ENCODE peak calls at places on chromosome 20, in ten cellular contexts. J is stimulated activated CD8-positive, alpha-beta memory T cell treated with anti-CD3 and anti-CD28 coated beads, Interleukin-2, amount 100 ng/mL, for 1 hour; Q is effector memory CD4-positive, alpha-beta T cell; F is NCI-H446; B is fibroblast of the conjunctiva; D is left kidney; I is T follicular helper cell; P is AG04450; K is GM13976; H is DMS153. V is an unnamed sample.

GRCh38 chr20:35237486-35237885 is 11.0 kb downstream of the MMP24 start:
- DNase-seq in D (no peak), F (no peak), Q (no peak), I (no peak), B (no peak), J (no peak), K (no peak), H (no peak), P (no peak), V (no peak)

GRCh38 chr20:57702521-57702920 is 7.3 kb downstream of the PMEPA1 start:
- DNase-seq in P (no peak), I (no peak), H (no peak), D (no peak), B (no peak), J (no peak), Q (no peak), F (no peak), K (no peak), V (no peak)

GRCh38 chr20:37201827-37202162 is 22.4 kb upstream of the MROH8 start:
- DNase-seq in J (no peak), B (no peak), I (no peak), K (no peak), F (no peak), P (no peak), D (no peak), H (no peak), Q (no peak), V (no peak)

GRCh38 chr20:35502352-35502751 is 27.1 kb downstream of the C20orf173 start:
- DNase-seq in D (no peak), K (peak), H (no peak), B (no peak), J (no peak), P (no peak), Q (no peak), I (no peak), F (no peak), V (no peak)

GRCh38 chr20:32332614-32333013 is 25.5 kb upstream of the ASXL1 start:
- DNase-seq in D (no peak), B (no peak), K (no peak), I (no peak), P (no peak), Q (no peak), F (no peak), H (no peak), J (no peak), V (no peak)

GRCh38 chr20:39849664-39850063 is 839.4 kb downstream of the MAFB start:
- DNase-seq in B (peak), K (no peak), H (peak), P (peak), J (no peak), Q (no peak), D (peak), I (no peak), F (peak), V (no peak)

GRCh38 chr20:20463933-20464374 is 96.0 kb downstream of the INSM1 start:
- DNase-seq in D (peak), K (no peak), J (no peak), B (no peak), I (no peak), P (no peak), Q (no peak), F (peak), H (peak), V (no peak)

GRCh38 chr20:58256842-58257241 is 28.4 kb upstream of the ANKRD60 start:
- DNase-seq in H (no peak), B (no peak), D (no peak), Q (no peak), P (no peak), K (no peak), J (no peak), F (no peak), I (no peak), V (no peak)

GRCh38 chr20:37492096-37492625 is 28.9 kb upstream of the NNAT start:
- DNase-seq in B (no peak), I (no peak), K (no peak), D (no peak), F (no peak), Q (no peak), H (no peak), J (no peak), P (no peak), V (no peak)

GRCh38 chr20:19070681-19071441 is 141.6 kb upstream of the SLC24A3 start:
- DNase-seq in P (no peak), J (no peak), F (no peak), B (no peak), I (no peak), H (no peak), D (no peak), Q (no peak), K (no peak), V (no peak)

GRCh38 chr20:58023781-58024180 is 204.7 kb downstream of the ANKRD60 start:
- DNase-seq in K (no peak), B (no peak), I (no peak), H (no peak), F (no peak), J (no peak), Q (no peak), P (no peak), D (no peak), V (no peak)

GRCh38 chr20:8244637-8245036 is 112.6 kb downstream of the PLCB1 start:
- DNase-seq in J (no peak), B (peak), Q (no peak), H (no peak), D (no peak), I (no peak), K (no peak), P (peak), F (peak), V (no peak)

GRCh38 chr20:41499064-41499463 is 119.1 kb downstream of the CHD6 start:
- DNase-seq in Q (no peak), P (no peak), F (no peak), D (no peak), J (no peak), B (no peak), I (no peak), H (no peak), K (no peak), V (no peak)

GRCh38 chr20:3046677-3047462 is 1.0 kb downstream of the MRPS26 start:
- DNase-seq in K (peak), D (peak), B (no peak), J (no peak), Q (no peak), I (no peak), H (peak), F (no peak), P (no peak), V (no peak)